ENCODE peak calls at places on chromosome 11, in nine cellular contexts. One of them, this sample, is unnamed.

GRCh38 chr11:35005156-35005780 is 88.8 kb downstream of the PDHX start:
- DNase-seq in OCI-LY7: no peak
- DNase-seq in GM23338: no peak
- DNase-seq in PC-3: peak
- DNase-seq in hepatocyte: peak
- DNase-seq in GM23248: no peak
- DNase-seq in SK-N-SH: no peak
- DNase-seq in HCT116: no peak
- DNase-seq in neural progenitor cell: no peak
- DNase-seq in this sample: no peak

GRCh38 chr11:123366924-123367323 is 63.1 kb upstream of the GRAMD1B start:
- DNase-seq in OCI-LY7: no peak
- DNase-seq in GM23338: no peak
- DNase-seq in PC-3: no peak
- DNase-seq in hepatocyte: no peak
- DNase-seq in GM23248: no peak
- DNase-seq in SK-N-SH: no peak
- DNase-seq in HCT116: no peak
- DNase-seq in neural progenitor cell: no peak
- DNase-seq in this sample: no peak

GRCh38 chr11:11973361-11973800 is 35.0 kb downstream of the DKK3 start:
- DNase-seq in OCI-LY7: no peak
- DNase-seq in GM23338: no peak
- DNase-seq in PC-3: no peak
- DNase-seq in hepatocyte: no peak
- DNase-seq in GM23248: peak
- DNase-seq in SK-N-SH: no peak
- DNase-seq in HCT116: no peak
- DNase-seq in neural progenitor cell: no peak
- DNase-seq in this sample: no peak

GRCh38 chr11:131137046-131137445 is 220.8 kb upstream of the SNX19 start:
- DNase-seq in OCI-LY7: no peak
- DNase-seq in GM23338: no peak
- DNase-seq in PC-3: no peak
- DNase-seq in hepatocyte: no peak
- DNase-seq in GM23248: no peak
- DNase-seq in SK-N-SH: no peak
- DNase-seq in HCT116: no peak
- DNase-seq in neural progenitor cell: no peak
- DNase-seq in this sample: no peak

GRCh38 chr11:32034680-32035079 is 56.2 kb upstream of the RCN1 start:
- DNase-seq in OCI-LY7: no peak
- DNase-seq in GM23338: no peak
- DNase-seq in PC-3: no peak
- DNase-seq in hepatocyte: no peak
- DNase-seq in GM23248: peak
- DNase-seq in SK-N-SH: no peak
- DNase-seq in HCT116: no peak
- DNase-seq in neural progenitor cell: no peak
- DNase-seq in this sample: no peak

GRCh38 chr11:33040127-33040861 is 922 bp downstream of the TCP11L1 start:
- DNase-seq in OCI-LY7: peak
- DNase-seq in GM23338: peak
- DNase-seq in PC-3: peak
- DNase-seq in hepatocyte: peak
- DNase-seq in GM23248: peak
- DNase-seq in SK-N-SH: peak
- DNase-seq in HCT116: no peak
- DNase-seq in neural progenitor cell: no peak
- DNase-seq in this sample: peak

GRCh38 chr11:77580712-77581337 is 8.9 kb upstream of the AQP11 start:
- DNase-seq in OCI-LY7: peak
- DNase-seq in GM23338: peak
- DNase-seq in PC-3: peak
- DNase-seq in hepatocyte: no peak
- DNase-seq in GM23248: no peak
- DNase-seq in SK-N-SH: no peak
- DNase-seq in HCT116: no peak
- DNase-seq in neural progenitor cell: peak
- DNase-seq in this sample: no peak

GRCh38 chr11:134513585-134514120 is 101.6 kb upstream of the B3GAT1 start:
- DNase-seq in OCI-LY7: no peak
- DNase-seq in GM23338: no peak
- DNase-seq in PC-3: no peak
- DNase-seq in hepatocyte: no peak
- DNase-seq in GM23248: no peak
- DNase-seq in SK-N-SH: no peak
- DNase-seq in HCT116: no peak
- DNase-seq in neural progenitor cell: no peak
- DNase-seq in this sample: no peak

GRCh38 chr11:117097567-117098268 is 510 bp downstream of the SIK3 start:
- DNase-seq in OCI-LY7: peak
- DNase-seq in GM23338: peak
- DNase-seq in PC-3: peak
- DNase-seq in hepatocyte: peak
- DNase-seq in GM23248: peak
- DNase-seq in SK-N-SH: peak
- DNase-seq in HCT116: no peak
- DNase-seq in neural progenitor cell: peak
- DNase-seq in this sample: peak

GRCh38 chr11:36389811-36390210 is 93.7 kb downstream of the PRR5L start:
- DNase-seq in OCI-LY7: no peak
- DNase-seq in GM23338: no peak
- DNase-seq in PC-3: peak
- DNase-seq in hepatocyte: no peak
- DNase-seq in GM23248: no peak
- DNase-seq in SK-N-SH: no peak
- DNase-seq in HCT116: no peak
- DNase-seq in neural progenitor cell: no peak
- DNase-seq in this sample: no peak

GRCh38 chr11:117034901-117035300 is 63.3 kb downstream of the SIK3 start:
- DNase-seq in OCI-LY7: no peak
- DNase-seq in GM23338: no peak
- DNase-seq in PC-3: no peak
- DNase-seq in hepatocyte: no peak
- DNase-seq in GM23248: no peak
- DNase-seq in SK-N-SH: no peak
- DNase-seq in HCT116: no peak
- DNase-seq in neural progenitor cell: no peak
- DNase-seq in this sample: no peak

GRCh38 chr11:130112071-130112830 is 42.6 kb downstream of the APLP2 start:
- DNase-seq in OCI-LY7: no peak
- DNase-seq in GM23338: no peak
- DNase-seq in PC-3: no peak
- DNase-seq in hepatocyte: no peak
- DNase-seq in GM23248: no peak
- DNase-seq in SK-N-SH: no peak
- DNase-seq in HCT116: no peak
- DNase-seq in neural progenitor cell: no peak
- DNase-seq in this sample: no peak

DNA sequence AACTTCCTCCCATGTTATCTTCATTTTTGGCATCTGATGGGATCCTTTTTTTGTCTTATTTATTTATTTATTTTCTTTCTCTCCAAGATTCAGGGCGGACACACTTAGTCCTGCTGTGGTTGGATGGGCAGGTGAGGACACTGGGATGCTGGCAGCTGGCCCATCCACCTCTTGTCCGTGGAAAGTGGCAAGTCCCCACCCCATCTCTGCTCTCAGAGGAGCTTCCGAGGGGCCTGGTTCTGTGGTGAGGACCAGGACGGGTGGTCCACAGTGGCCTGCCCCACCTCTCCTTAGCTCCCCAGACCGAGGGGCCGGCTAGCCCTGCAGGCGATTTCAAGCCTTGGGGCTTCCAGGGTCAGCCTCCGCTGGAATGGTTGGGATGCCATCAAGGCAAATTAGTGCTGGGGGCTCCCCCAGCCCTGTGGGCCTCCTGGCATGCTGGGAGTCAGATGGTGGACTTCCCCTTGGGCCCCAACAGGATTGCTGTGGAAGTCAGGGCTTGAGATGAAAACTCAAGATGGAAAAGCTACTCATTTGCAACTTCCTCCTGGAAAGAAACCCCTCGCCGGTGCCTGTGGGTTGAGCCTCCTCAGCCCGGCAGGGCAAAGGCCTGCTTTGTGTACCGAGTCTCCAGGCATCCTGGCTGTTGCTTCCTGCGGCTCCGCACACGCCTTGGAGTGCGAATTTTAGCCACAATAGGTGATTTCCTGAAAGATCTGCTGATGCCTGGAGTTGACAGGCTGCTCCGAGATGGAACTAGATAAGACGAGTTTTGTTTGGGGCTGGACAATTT is 31.2 kb upstream of the LINC01488 start:
- DNase-seq in OCI-LY7: no peak
- DNase-seq in GM23338: no peak
- DNase-seq in PC-3: no peak
- DNase-seq in hepatocyte: no peak
- DNase-seq in GM23248: no peak
- DNase-seq in SK-N-SH: no peak
- DNase-seq in HCT116: no peak
- DNase-seq in neural progenitor cell: no peak
- DNase-seq in this sample: no peak
- TF ChIP-seq EZH2phosphoT487 in OCI-LY7: no peak
- TF ChIP-seq EZH2phosphoT487 in GM23338: no peak
- TF ChIP-seq EZH2phosphoT487 in PC-3: no peak
- TF ChIP-seq EZH2phosphoT487 in hepatocyte: no peak
- TF ChIP-seq EZH2phosphoT487 in GM23248: no peak
- TF ChIP-seq EZH2phosphoT487 in SK-N-SH: no peak
- TF ChIP-seq EZH2phosphoT487 in HCT116: no peak
- TF ChIP-seq EZH2phosphoT487 in neural progenitor cell: no peak
- TF ChIP-seq EZH2phosphoT487 in this sample: no peak

GRCh38 chr11:132523929-132524328 is 1008.4 kb downstream of the OPCML start:
- DNase-seq in OCI-LY7: no peak
- DNase-seq in GM23338: peak
- DNase-seq in PC-3: no peak
- DNase-seq in hepatocyte: no peak
- DNase-seq in GM23248: peak
- DNase-seq in SK-N-SH: no peak
- DNase-seq in HCT116: no peak
- DNase-seq in neural progenitor cell: no peak
- DNase-seq in this sample: no peak
- TF ChIP-seq EZH2phosphoT487 in OCI-LY7: no peak
- TF ChIP-seq EZH2phosphoT487 in GM23338: no peak
- TF ChIP-seq EZH2phosphoT487 in PC-3: no peak
- TF ChIP-seq EZH2phosphoT487 in hepatocyte: no peak
- TF ChIP-seq EZH2phosphoT487 in GM23248: no peak
- TF ChIP-seq EZH2phosphoT487 in SK-N-SH: no peak
- TF ChIP-seq EZH2phosphoT487 in HCT116: no peak
- TF ChIP-seq EZH2phosphoT487 in neural progenitor cell: no peak
- TF ChIP-seq EZH2phosphoT487 in this sample: no peak

DNA sequence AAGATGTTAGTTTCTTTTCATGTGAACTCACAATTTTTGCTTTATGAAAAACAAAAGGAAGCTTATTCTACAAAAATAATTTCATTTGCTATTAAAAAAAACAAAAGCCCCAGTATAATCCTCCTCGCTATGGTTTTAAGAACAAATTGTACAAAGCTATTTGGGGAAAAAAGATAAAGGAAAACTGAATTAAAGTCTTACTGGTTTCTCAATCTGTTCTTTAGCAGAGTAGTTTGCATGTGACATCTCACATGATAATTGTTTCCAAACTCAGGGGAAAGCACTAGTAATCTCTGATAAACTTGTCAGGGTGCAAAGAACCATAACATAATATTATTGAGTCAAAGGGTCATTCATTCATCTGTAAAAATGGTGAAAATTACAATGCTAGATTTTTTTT is 2.9 kb upstream of the DDI1 start:
- DNase-seq in OCI-LY7: no peak
- DNase-seq in GM23338: no peak
- DNase-seq in PC-3: no peak
- DNase-seq in hepatocyte: peak
- DNase-seq in GM23248: no peak
- DNase-seq in SK-N-SH: no peak
- DNase-seq in HCT116: no peak
- DNase-seq in neural progenitor cell: no peak
- DNase-seq in this sample: no peak
- TF ChIP-seq EZH2phosphoT487 in OCI-LY7: no peak
- TF ChIP-seq EZH2phosphoT487 in GM23338: no peak
- TF ChIP-seq EZH2phosphoT487 in PC-3: no peak
- TF ChIP-seq EZH2phosphoT487 in hepatocyte: no peak
- TF ChIP-seq EZH2phosphoT487 in GM23248: no peak
- TF ChIP-seq EZH2phosphoT487 in SK-N-SH: no peak
- TF ChIP-seq EZH2phosphoT487 in HCT116: no peak
- TF ChIP-seq EZH2phosphoT487 in neural progenitor cell: no peak
- TF ChIP-seq EZH2phosphoT487 in this sample: no peak

GRCh38 chr11:76228122-76229000 is 22.1 kb upstream of the WNT11 start:
- DNase-seq in OCI-LY7: no peak
- DNase-seq in GM23338: no peak
- DNase-seq in PC-3: no peak
- DNase-seq in hepatocyte: peak
- DNase-seq in GM23248: no peak
- DNase-seq in SK-N-SH: no peak
- DNase-seq in HCT116: no peak
- DNase-seq in neural progenitor cell: no peak
- DNase-seq in this sample: no peak

GRCh38 chr11:76231339-76231738 is 25.0 kb upstream of the WNT11 start:
- DNase-seq in OCI-LY7: no peak
- DNase-seq in GM23338: no peak
- DNase-seq in PC-3: no peak
- DNase-seq in hepatocyte: no peak
- DNase-seq in GM23248: peak
- DNase-seq in SK-N-SH: no peak
- DNase-seq in HCT116: no peak
- DNase-seq in neural progenitor cell: no peak
- DNase-seq in this sample: no peak

GRCh38 chr11:76232026-76232665 is 25.8 kb upstream of the WNT11 start:
- DNase-seq in OCI-LY7: peak
- DNase-seq in GM23338: no peak
- DNase-seq in PC-3: no peak
- DNase-seq in hepatocyte: peak
- DNase-seq in GM23248: no peak
- DNase-seq in SK-N-SH: no peak
- DNase-seq in HCT116: no peak
- DNase-seq in neural progenitor cell: no peak
- DNase-seq in this sample: peak

GRCh38 chr11:76230392-76230791 is 24.1 kb upstream of the WNT11 start:
- DNase-seq in OCI-LY7: no peak
- DNase-seq in GM23338: no peak
- DNase-seq in PC-3: no peak
- DNase-seq in hepatocyte: no peak
- DNase-seq in GM23248: no peak
- DNase-seq in SK-N-SH: peak
- DNase-seq in HCT116: no peak
- DNase-seq in neural progenitor cell: no peak
- DNase-seq in this sample: no peak

DNA sequence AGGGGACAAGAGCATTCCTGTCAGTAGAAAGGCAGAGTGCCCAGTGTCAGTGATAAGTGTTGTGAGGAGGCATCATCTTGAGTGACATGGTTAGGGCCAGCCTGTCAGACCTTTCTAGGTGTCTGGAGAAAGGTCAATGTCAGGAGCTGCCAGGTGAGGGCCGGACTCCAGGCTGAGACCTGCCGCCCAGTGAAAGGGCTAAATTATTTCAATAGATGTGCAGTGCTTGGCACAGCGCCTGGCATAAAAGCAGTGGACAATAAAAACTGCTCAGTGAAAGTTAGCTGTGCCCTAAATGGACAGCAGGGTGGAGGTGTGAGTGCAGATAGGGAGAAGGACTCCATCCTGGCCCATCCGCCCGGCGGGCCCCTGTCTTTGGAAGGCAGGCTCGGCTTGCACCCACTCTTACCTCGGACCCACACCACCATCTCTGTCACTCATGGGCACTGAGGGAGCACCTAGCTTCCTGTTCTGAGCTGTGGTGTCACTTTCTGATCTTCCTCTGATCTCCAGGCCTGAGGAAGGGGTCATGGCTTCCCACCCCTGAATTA is 23.5 kb upstream of the WNT11 start:
- DNase-seq in OCI-LY7: no peak
- DNase-seq in GM23338: no peak
- DNase-seq in PC-3: no peak
- DNase-seq in hepatocyte: no peak
- DNase-seq in GM23248: no peak
- DNase-seq in SK-N-SH: no peak
- DNase-seq in HCT116: no peak
- DNase-seq in neural progenitor cell: no peak
- DNase-seq in this sample: no peak
- TF ChIP-seq EZH2phosphoT487 in OCI-LY7: no peak
- TF ChIP-seq EZH2phosphoT487 in GM23338: no peak
- TF ChIP-seq EZH2phosphoT487 in PC-3: no peak
- TF ChIP-seq EZH2phosphoT487 in hepatocyte: no peak
- TF ChIP-seq EZH2phosphoT487 in GM23248: no peak
- TF ChIP-seq EZH2phosphoT487 in SK-N-SH: no peak
- TF ChIP-seq EZH2phosphoT487 in HCT116: no peak
- TF ChIP-seq EZH2phosphoT487 in neural progenitor cell: no peak
- TF ChIP-seq EZH2phosphoT487 in this sample: no peak